ENCODE peak calls at places on chromosomes 5 and 9, in nine cellular contexts. T, Q, F, J, O, G, D, Y and B are unnamed samples. For H3K4me1, the result is how much of the 10 kb centered on the place peaks cover.

GRCh38 chr5:67371924-67372323 is 175.3 kb upstream of the CD180 start:
- DNase-seq in T (no peak), Q (no peak), F (no peak), J (no peak), O (no peak), G (no peak), D (no peak), Y (no peak), B (no peak)

GRCh38 chr5:179170606-179171005 is 110.4 kb downstream of the ZNF354C start:
- DNase-seq in T (no peak), Q (no peak), F (no peak), J (no peak), O (no peak), G (no peak), D (no peak), Y (no peak), B (no peak)

GRCh38 chr9:130866474-130866965 is 30.1 kb downstream of the QRFP start:
- DNase-seq in T (peak), Q (peak), F (peak), J (peak), O (peak), G (peak), D (peak), Y (peak), B (no peak)

GRCh38 chr5:15285901-15286583 is 213.9 kb upstream of the FBXL7 start:
- DNase-seq in T (no peak), Q (peak), F (no peak), J (no peak), O (no peak), G (no peak), D (no peak), Y (no peak), B (peak)

GRCh38 chr5:80399553-80400239 is 8.2 kb upstream of the ZFYVE16 start:
- DNase-seq in T (no peak), Q (peak), F (no peak), J (no peak), O (no peak), G (no peak), D (peak), Y (no peak), B (no peak)

GRCh38 chr5:32814620-32815019 is 103.5 kb downstream of the NPR3 start:
- DNase-seq in T (no peak), Q (peak), F (no peak), J (no peak), O (no peak), G (no peak), D (no peak), Y (no peak), B (no peak)

GRCh38 chr5:51378778-51379652 is 4.2 kb upstream of the ISL1 start:
- DNase-seq in T (no peak), Q (no peak), F (peak), J (no peak), O (no peak), G (no peak), D (no peak), Y (no peak), B (no peak)

GRCh38 chr5:107424461-107424860 is 246.3 kb downstream of the EFNA5 start:
- DNase-seq in T (no peak), Q (no peak), F (no peak), J (no peak), O (no peak), G (no peak), D (no peak), Y (no peak), B (no peak)

GRCh38 chr5:54180616-54181015 is 129.8 kb downstream of the ARL15 start:
- DNase-seq in T (no peak), Q (no peak), F (no peak), J (no peak), O (no peak), G (no peak), D (no peak), Y (no peak), B (no peak)

GRCh38 chr9:71168418-71168817 is 47.0 kb upstream of the TRPM3 start:
- DNase-seq in T (no peak), Q (no peak), F (no peak), J (no peak), O (no peak), G (no peak), D (no peak), Y (no peak), B (no peak)

GRCh38 chr9:3879731-3880493 is 354.1 kb upstream of the RFX3 start:
- DNase-seq in T (no peak), Q (no peak), F (peak), J (no peak), O (peak), G (no peak), D (no peak), Y (no peak), B (no peak)

GRCh38 chr5:31213676-31214638 is 20.5 kb downstream of the CDH6 start:
- DNase-seq in T (no peak), Q (no peak), F (peak), J (no peak), O (no peak), G (no peak), D (no peak), Y (no peak), B (no peak)

GRCh38 chr5:68460147-68460760 is 244.7 kb downstream of the PIK3R1 start:
- DNase-seq in T (no peak), Q (peak), F (peak), J (peak), O (no peak), G (peak), D (peak), Y (no peak), B (no peak)

GRCh38 chr9:132885691-132886357 is 7.1 kb downstream of the SPACA9 start:
- DNase-seq in T (no peak), Q (no peak), F (peak), J (no peak), O (no peak), G (no peak), D (no peak), Y (no peak), B (no peak)

GRCh38 chr5:62964428-62964827 is 385.8 kb downstream of the LRRC70 start:
- DNase-seq in T (no peak), Q (no peak), F (no peak), J (no peak), O (no peak), G (no peak), D (no peak), Y (no peak), B (no peak)

GRCh38 chr9:85741112-85741874 is 461 bp downstream of the AGTPBP1 start:
- DNase-seq in T (no peak), Q (peak), F (no peak), J (peak), O (peak), G (peak), D (peak), Y (no peak), B (no peak)

GRCh38 chr5:142314606-142315005 is 10.2 kb downstream of the SPRY4 start:
- DNase-seq in T (no peak), Q (no peak), F (no peak), J (no peak), O (no peak), G (no peak), D (no peak), Y (no peak), B (no peak)
- TF ChIP-seq CTCF in T (no peak), Q (no peak), F (no peak), J (no peak), O (no peak), G (no peak), D (no peak), Y (no peak), B (no peak)

DNA sequence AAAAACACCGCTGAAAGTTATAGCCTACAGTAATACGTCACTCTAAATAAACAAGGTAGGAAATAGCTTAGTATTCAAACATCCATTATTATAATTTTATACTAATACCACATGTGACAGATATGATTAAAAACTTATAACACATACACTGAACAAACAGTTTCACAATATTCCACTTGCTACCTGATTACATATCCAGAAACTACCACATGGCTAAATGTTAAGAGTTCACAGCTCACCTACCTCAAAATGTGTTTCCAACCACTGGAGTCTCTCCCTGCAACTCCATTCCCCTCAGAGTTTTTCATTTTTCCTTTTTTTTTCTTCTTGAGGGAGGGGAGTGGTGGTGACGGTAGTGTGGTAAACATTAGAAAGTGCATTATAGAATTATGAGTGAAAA is 12.1 kb downstream of the RICTOR start:
- DNase-seq in T (no peak), Q (no peak), F (no peak), J (no peak), O (no peak), G (no peak), D (no peak), Y (no peak), B (no peak)
- H3K4me1 ChIP-seq in T (under half), Q (under half), F (under half), J (under half), O (half or more), G (under half), D (half or more), Y (under half), B (half or more)

GRCh38 chr5:160116991-160117390 is 2.3 kb downstream of the PWWP2A start:
- DNase-seq in T (no peak), Q (no peak), F (no peak), J (no peak), O (no peak), G (no peak), D (no peak), Y (no peak), B (no peak)

GRCh38 chr5:160118349-160119141 is 705 bp downstream of the PWWP2A start:
- DNase-seq in T (peak), Q (no peak), F (peak), J (peak), O (peak), G (peak), D (peak), Y (peak), B (peak)

GRCh38 chr5:160119905-160120266 is 636 bp upstream of the PWWP2A start:
- DNase-seq in T (no peak), Q (no peak), F (no peak), J (no peak), O (no peak), G (no peak), D (no peak), Y (no peak), B (no peak)

DNA sequence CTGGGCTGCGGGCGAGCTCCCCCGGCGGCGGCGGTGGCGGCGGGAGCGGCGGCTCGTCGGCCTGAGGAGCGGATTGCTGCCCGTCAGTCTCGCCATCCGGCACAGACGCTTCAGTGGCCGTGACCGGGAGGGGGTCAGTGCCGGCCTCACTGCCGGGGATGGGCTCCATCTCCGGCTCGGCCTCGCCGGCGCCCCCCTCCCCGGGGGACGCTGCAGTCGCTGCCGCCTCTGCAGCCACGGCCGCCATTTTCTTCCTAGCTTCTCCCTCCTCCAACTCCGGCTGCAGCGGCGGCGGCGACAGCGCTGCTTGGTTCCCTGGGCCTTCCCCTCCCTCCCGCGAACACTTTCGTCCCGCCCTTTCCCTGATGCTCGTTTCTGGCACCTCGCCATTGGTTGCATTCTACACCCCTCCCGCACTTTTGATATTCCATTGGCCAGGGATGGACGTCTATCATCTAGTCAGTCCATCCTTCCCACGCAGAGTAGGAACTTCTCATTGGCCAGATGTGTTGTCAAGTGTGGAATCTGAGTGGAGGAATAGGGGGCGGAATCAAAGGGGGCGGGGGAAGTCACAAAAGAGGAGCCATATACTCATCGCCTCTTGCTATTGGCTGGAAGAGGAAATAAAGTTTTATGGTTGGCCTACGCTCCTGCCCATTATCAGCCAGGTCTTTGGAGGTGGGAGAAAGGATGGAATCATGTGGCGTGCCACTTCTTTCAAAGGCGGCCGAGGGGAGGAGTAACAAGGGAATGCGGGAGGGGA is at the start of gene PWWP2A:
- DNase-seq in T (peak), Q (peak), F (peak), J (peak), O (peak), G (peak), D (peak), Y (peak), B (peak)
- TF ChIP-seq POLR2A in T (peak), Q (peak), F (peak), J (peak), O (peak), G (peak), D (peak), Y (peak), B (peak)

GRCh38 chr9:119963798-119964372 is 594.6 kb upstream of the BRINP1 start:
- DNase-seq in T (peak), Q (peak), F (peak), J (no peak), O (no peak), G (no peak), D (no peak), Y (no peak), B (no peak)

GRCh38 chr9:119963258-119963797 is 594.1 kb upstream of the BRINP1 start:
- DNase-seq in T (no peak), Q (peak), F (no peak), J (no peak), O (no peak), G (no peak), D (no peak), Y (no peak), B (no peak)

GRCh38 chr9:119959846-119960545 is 590.8 kb upstream of the BRINP1 start:
- DNase-seq in T (no peak), Q (no peak), F (no peak), J (no peak), O (no peak), G (no peak), D (no peak), Y (no peak), B (no peak)

DNA sequence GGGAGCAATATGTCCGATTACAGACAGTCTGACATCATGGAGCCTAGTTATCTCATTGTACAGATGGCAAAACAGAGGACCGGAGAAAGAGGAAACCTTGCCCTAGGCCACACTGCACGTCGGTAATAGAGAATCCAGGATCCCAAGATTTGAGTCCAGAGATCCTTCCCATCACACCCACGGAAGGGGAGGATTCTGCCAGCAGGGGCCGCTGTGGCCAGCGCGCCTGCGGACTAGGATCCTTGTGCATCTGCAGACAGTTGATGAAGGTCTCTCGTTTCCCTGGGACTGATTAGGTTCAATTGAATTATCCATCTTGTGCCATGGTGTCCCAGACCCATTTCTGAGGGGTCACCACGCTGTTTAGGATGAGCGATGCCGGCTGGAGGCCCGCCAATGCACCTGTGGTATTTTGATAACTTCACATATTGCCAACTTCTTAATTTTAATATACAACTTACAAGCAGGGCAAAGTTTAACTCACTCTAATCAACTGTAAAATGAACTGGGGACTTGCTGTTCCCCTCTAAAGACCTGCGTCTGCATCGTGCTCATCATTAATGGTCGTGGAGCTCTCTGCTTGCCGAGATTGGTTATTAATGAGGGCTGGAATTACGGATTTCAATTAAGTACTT is 592.7 kb upstream of the BRINP1 start:
- DNase-seq in T (peak), Q (peak), F (peak), J (peak), O (peak), G (no peak), D (no peak), Y (no peak), B (no peak)
- TF ChIP-seq CTCF in T (no peak), Q (peak), F (peak), J (peak), O (peak), G (no peak), D (peak), Y (peak), B (peak)

GRCh38 chr9:82206946-82207345 is 218.4 kb downstream of the SPATA31D1 start:
- DNase-seq in T (no peak), Q (no peak), F (no peak), J (no peak), O (no peak), G (no peak), D (no peak), Y (no peak), B (no peak)

GRCh38 chr9:82212885-82213284 is 224.3 kb downstream of the SPATA31D1 start:
- DNase-seq in T (no peak), Q (no peak), F (no peak), J (no peak), O (no peak), G (no peak), D (no peak), Y (no peak), B (no peak)

GRCh38 chr9:82206490-82206889 is 217.9 kb downstream of the SPATA31D1 start:
- DNase-seq in T (no peak), Q (no peak), F (no peak), J (no peak), O (no peak), G (no peak), D (no peak), Y (no peak), B (no peak)

GRCh38 chr9:82208741-82209450 is 220.3 kb downstream of the SPATA31D1 start:
- DNase-seq in T (no peak), Q (peak), F (no peak), J (no peak), O (no peak), G (no peak), D (no peak), Y (no peak), B (no peak)

DNA sequence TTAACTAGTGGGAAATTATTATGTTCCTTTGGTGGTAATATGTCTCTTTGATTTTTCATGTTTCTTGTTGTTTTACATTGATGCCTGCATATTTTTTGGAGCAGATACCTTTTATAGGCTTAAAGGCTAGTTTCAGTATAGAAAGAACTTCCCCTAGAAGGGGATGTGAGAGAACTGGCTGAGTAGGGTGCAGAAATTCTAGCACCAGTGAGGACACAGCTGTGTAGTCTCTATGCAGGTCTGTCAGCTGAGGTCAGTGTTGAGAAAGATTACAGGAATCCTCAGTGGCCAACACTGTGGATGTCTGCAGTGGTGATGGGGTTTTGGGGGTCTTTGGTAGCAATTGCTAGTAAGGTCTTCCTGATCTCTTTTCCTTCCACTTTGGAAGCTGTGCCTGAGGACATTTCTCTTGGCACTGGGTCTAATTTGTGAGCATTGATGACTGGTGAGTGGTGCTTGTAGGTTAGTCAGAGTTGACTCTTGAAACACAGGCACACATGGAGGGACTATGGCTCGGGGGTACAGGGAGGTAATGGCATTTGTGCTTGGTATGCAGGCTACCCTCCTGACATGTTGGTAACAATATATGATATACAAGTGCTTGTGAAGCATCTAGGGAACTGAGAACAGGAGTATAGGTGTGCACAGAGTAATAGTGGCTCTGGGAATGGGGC is 221.4 kb downstream of the SPATA31D1 start:
- DNase-seq in T (no peak), Q (peak), F (no peak), J (no peak), O (no peak), G (no peak), D (no peak), Y (no peak), B (no peak)
- H3K4me1 ChIP-seq in T (under half), Q (under half), F (under half), J (under half), O (under half), G (under half), D (under half), Y (under half), B (under half)

DNA sequence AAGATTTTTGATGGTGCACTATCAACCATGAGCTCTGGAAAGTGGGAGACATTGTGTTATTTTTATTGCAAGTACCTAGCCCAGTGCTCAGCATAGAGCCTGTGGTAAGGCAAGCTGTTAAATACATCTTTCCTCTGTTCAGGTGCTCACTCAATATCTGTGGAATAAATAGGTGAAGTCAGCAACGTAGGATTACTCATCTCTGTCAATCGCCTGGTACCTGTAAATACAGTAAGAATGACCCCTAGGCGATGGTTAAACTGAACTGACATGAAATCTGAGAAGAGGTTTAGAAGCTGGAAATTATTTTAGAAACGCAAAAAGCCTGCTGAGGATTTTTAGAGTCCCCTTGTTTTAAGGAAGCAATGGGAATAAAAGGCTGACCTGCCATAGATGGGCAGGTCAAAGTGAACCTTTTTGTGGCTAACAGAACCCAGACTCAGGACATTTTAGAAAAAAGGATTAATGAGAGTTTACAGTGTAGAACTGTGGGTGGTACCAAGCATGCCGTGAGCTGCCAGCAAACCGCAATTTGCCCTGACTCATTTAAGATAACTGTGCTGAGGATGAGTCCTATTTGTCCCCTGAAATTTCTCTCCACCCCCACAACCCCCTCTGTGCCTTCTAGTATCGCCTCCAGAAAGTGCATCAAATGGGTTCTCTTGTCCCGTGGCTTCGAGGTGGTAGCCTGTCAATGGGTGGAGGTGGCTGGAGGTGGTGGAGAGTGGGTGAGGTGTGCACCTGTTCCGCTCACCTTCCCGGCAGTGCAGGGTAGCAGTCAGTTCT is 375.1 kb downstream of the MED10 start:
- DNase-seq in T (no peak), Q (no peak), F (no peak), J (no peak), O (no peak), G (no peak), D (no peak), Y (no peak), B (no peak)
- TF ChIP-seq POLR2A in T (no peak), Q (no peak), F (no peak), J (no peak), O (no peak), G (no peak), D (no peak), Y (no peak), B (no peak)

GRCh38 chr9:122126340-122127333 is 32.9 kb downstream of the NDUFA8 start:
- DNase-seq in T (no peak), Q (peak), F (no peak), J (no peak), O (no peak), G (no peak), D (no peak), Y (no peak), B (no peak)
- TF ChIP-seq CTCF in T (no peak), Q (no peak), F (no peak), J (no peak), O (no peak), G (no peak), D (no peak), Y (no peak), B (no peak)